ENCODE peak calls at places on chromosomes 11 and 22, in nine cellular contexts. One of them, this sample, is unnamed. For H3K36me3, the result is how much of the 10 kb centered on the place peaks cover.

GRCh38 chr11:22976146-22976545 is 115.9 kb upstream of the CCDC179 start:
- DNase-seq in HCT116: no peak
- DNase-seq in GM23338: no peak
- DNase-seq in mesendoderm: peak
- DNase-seq in A673: no peak
- DNase-seq in stomach: peak
- DNase-seq in hepatocyte: peak
- DNase-seq in kidney epithelial cell: peak
- DNase-seq in psoas muscle: peak
- DNase-seq in this sample: no peak

GRCh38 chr11:18731949-18732821 is 6.2 kb upstream of the IGSF22 start:
- DNase-seq in HCT116: peak
- DNase-seq in GM23338: peak
- DNase-seq in mesendoderm: peak
- DNase-seq in psoas muscle: peak
- DNase-seq in stomach: peak
- DNase-seq in A673: peak
- DNase-seq in kidney epithelial cell: no peak
- DNase-seq in hepatocyte: peak
- DNase-seq in this sample: peak

GRCh38 chr11:3796796-3797328 is 492 bp downstream of the NUP98 start:
- DNase-seq in hepatocyte: peak
- DNase-seq in stomach: no peak
- DNase-seq in GM23338: peak
- DNase-seq in psoas muscle: no peak
- DNase-seq in mesendoderm: no peak
- DNase-seq in A673: no peak
- DNase-seq in HCT116: no peak
- DNase-seq in kidney epithelial cell: no peak
- DNase-seq in this sample: peak

GRCh38 chr11:125593113-125593761 is 585 bp downstream of the STT3A start:
- DNase-seq in stomach: no peak
- DNase-seq in A673: no peak
- DNase-seq in mesendoderm: no peak
- DNase-seq in hepatocyte: peak
- DNase-seq in GM23338: peak
- DNase-seq in HCT116: peak
- DNase-seq in psoas muscle: no peak
- DNase-seq in kidney epithelial cell: no peak
- DNase-seq in this sample: no peak

GRCh38 chr22:19580291-19580890 is 56.2 kb upstream of the CLDN5 start:
- DNase-seq in A673: no peak
- DNase-seq in HCT116: no peak
- DNase-seq in stomach: no peak
- DNase-seq in kidney epithelial cell: no peak
- DNase-seq in mesendoderm: no peak
- DNase-seq in GM23338: no peak
- DNase-seq in hepatocyte: no peak
- DNase-seq in psoas muscle: no peak
- DNase-seq in this sample: no peak

GRCh38 chr11:59802639-59803176 is 7.9 kb downstream of the MRPL16 start:
- DNase-seq in mesendoderm: peak
- DNase-seq in stomach: no peak
- DNase-seq in psoas muscle: no peak
- DNase-seq in GM23338: peak
- DNase-seq in A673: peak
- DNase-seq in kidney epithelial cell: no peak
- DNase-seq in HCT116: peak
- DNase-seq in hepatocyte: peak
- DNase-seq in this sample: peak

GRCh38 chr11:63592975-63593395 is 21.2 kb downstream of the PLAAT3 start:
- DNase-seq in HCT116: no peak
- DNase-seq in kidney epithelial cell: no peak
- DNase-seq in mesendoderm: peak
- DNase-seq in psoas muscle: no peak
- DNase-seq in GM23338: peak
- DNase-seq in A673: peak
- DNase-seq in stomach: no peak
- DNase-seq in hepatocyte: no peak
- DNase-seq in this sample: peak

GRCh38 chr11:19905280-19905853 is 192.7 kb downstream of the NAV2 start:
- DNase-seq in kidney epithelial cell: no peak
- DNase-seq in hepatocyte: peak
- DNase-seq in mesendoderm: peak
- DNase-seq in psoas muscle: no peak
- DNase-seq in GM23338: peak
- DNase-seq in stomach: no peak
- DNase-seq in A673: peak
- DNase-seq in HCT116: peak
- DNase-seq in this sample: peak

GRCh38 chr11:14312736-14313438 is 46.1 kb downstream of the RRAS2 start:
- DNase-seq in HCT116: no peak
- DNase-seq in psoas muscle: no peak
- DNase-seq in hepatocyte: no peak
- DNase-seq in stomach: no peak
- DNase-seq in kidney epithelial cell: no peak
- DNase-seq in GM23338: no peak
- DNase-seq in A673: no peak
- DNase-seq in mesendoderm: no peak
- DNase-seq in this sample: no peak

GRCh38 chr22:39661501-39661841 is 90.9 kb downstream of the CACNA1I start:
- DNase-seq in A673: no peak
- DNase-seq in mesendoderm: no peak
- DNase-seq in stomach: no peak
- DNase-seq in hepatocyte: no peak
- DNase-seq in psoas muscle: no peak
- DNase-seq in kidney epithelial cell: no peak
- DNase-seq in HCT116: no peak
- DNase-seq in GM23338: no peak
- DNase-seq in this sample: no peak

GRCh38 chr22:39661842-39662676 is 91.5 kb downstream of the CACNA1I start:
- DNase-seq in psoas muscle: no peak
- DNase-seq in GM23338: peak
- DNase-seq in kidney epithelial cell: no peak
- DNase-seq in mesendoderm: peak
- DNase-seq in hepatocyte: peak
- DNase-seq in stomach: peak
- DNase-seq in A673: peak
- DNase-seq in HCT116: no peak
- DNase-seq in this sample: peak

GRCh38 chr22:39664485-39665200 is 94.1 kb downstream of the CACNA1I start:
- DNase-seq in kidney epithelial cell: no peak
- DNase-seq in HCT116: no peak
- DNase-seq in A673: no peak
- DNase-seq in mesendoderm: peak
- DNase-seq in stomach: no peak
- DNase-seq in GM23338: peak
- DNase-seq in hepatocyte: peak
- DNase-seq in psoas muscle: no peak
- DNase-seq in this sample: peak

GRCh38 chr22:39663751-39664150 is 93.2 kb downstream of the CACNA1I start:
- DNase-seq in A673: no peak
- DNase-seq in HCT116: no peak
- DNase-seq in psoas muscle: no peak
- DNase-seq in mesendoderm: peak
- DNase-seq in hepatocyte: no peak
- DNase-seq in GM23338: peak
- DNase-seq in kidney epithelial cell: no peak
- DNase-seq in stomach: peak
- DNase-seq in this sample: peak

GRCh38 chr22:39662677-39663034 is 92.1 kb downstream of the CACNA1I start:
- DNase-seq in mesendoderm: peak
- DNase-seq in A673: no peak
- DNase-seq in psoas muscle: no peak
- DNase-seq in kidney epithelial cell: no peak
- DNase-seq in hepatocyte: no peak
- DNase-seq in stomach: no peak
- DNase-seq in HCT116: no peak
- DNase-seq in GM23338: peak
- DNase-seq in this sample: no peak
- H3K4me3 ChIP-seq in mesendoderm: no peak
- H3K4me3 ChIP-seq in A673: no peak
- H3K4me3 ChIP-seq in psoas muscle: no peak
- H3K4me3 ChIP-seq in kidney epithelial cell: no peak
- H3K4me3 ChIP-seq in hepatocyte: no peak
- H3K4me3 ChIP-seq in stomach: peak
- H3K4me3 ChIP-seq in HCT116: no peak
- H3K4me3 ChIP-seq in GM23338: peak
- H3K4me3 ChIP-seq in this sample: peak

GRCh38 chr22:46281866-46282678 is 14.3 kb downstream of the TTC38 start:
- DNase-seq in kidney epithelial cell: no peak
- DNase-seq in mesendoderm: no peak
- DNase-seq in hepatocyte: no peak
- DNase-seq in psoas muscle: no peak
- DNase-seq in stomach: no peak
- DNase-seq in A673: no peak
- DNase-seq in HCT116: no peak
- DNase-seq in GM23338: no peak
- DNase-seq in this sample: no peak
- H3K36me3 ChIP-seq in kidney epithelial cell: under half
- H3K36me3 ChIP-seq in mesendoderm: under half
- H3K36me3 ChIP-seq in hepatocyte: under half
- H3K36me3 ChIP-seq in psoas muscle: under half
- H3K36me3 ChIP-seq in stomach: half or more
- H3K36me3 ChIP-seq in A673: under half
- H3K36me3 ChIP-seq in HCT116: under half
- H3K36me3 ChIP-seq in GM23338: under half
- H3K36me3 ChIP-seq in this sample: under half

DNA sequence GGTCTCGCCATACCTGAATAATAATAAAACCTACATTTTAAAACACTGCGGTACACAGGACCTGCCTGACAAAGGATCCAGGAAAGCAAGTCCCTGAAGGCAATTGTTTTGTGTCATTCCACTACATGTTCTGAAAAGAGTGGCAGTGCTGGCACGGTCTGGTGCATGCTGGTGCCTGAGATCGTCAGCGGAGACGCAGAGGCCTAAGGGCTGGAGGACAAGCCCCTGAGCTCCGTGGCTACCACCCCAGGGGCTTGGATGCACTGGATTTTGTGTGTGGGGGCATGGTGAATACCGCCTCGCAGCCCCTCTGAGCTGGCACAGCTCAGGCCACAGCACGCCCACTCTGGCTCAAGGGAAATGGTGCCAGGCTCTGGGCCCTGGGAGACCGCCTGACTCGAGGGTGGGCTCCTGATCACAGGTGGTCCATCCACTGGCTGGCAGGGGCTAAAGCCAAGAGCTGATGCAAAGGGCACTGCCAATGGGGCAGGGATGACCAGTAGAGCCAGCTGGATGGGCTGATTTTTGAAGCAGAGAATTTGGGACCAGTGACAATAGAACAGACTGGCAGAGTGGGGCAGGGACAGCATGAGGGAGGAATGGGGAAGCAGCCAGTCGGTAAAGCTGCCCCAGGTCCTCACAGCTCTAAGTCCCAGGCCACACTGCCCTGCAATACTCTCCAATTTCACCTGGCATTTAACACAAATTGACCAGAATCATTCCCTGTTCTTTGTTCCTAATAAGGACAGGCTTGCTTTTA is 186.6 kb downstream of the CTTN start:
- DNase-seq in hepatocyte: no peak
- DNase-seq in HCT116: no peak
- DNase-seq in psoas muscle: no peak
- DNase-seq in GM23338: no peak
- DNase-seq in stomach: no peak
- DNase-seq in A673: no peak
- DNase-seq in mesendoderm: no peak
- DNase-seq in kidney epithelial cell: no peak
- DNase-seq in this sample: no peak
- H3K4me3 ChIP-seq in hepatocyte: no peak
- H3K4me3 ChIP-seq in HCT116: no peak
- H3K4me3 ChIP-seq in psoas muscle: no peak
- H3K4me3 ChIP-seq in GM23338: no peak
- H3K4me3 ChIP-seq in stomach: no peak
- H3K4me3 ChIP-seq in A673: no peak
- H3K4me3 ChIP-seq in mesendoderm: no peak
- H3K4me3 ChIP-seq in kidney epithelial cell: no peak
- H3K4me3 ChIP-seq in this sample: no peak

GRCh38 chr22:26002456-26002855 is 166.8 kb upstream of the SEZ6L start:
- DNase-seq in psoas muscle: no peak
- DNase-seq in kidney epithelial cell: no peak
- DNase-seq in HCT116: no peak
- DNase-seq in hepatocyte: no peak
- DNase-seq in stomach: no peak
- DNase-seq in GM23338: no peak
- DNase-seq in A673: no peak
- DNase-seq in mesendoderm: peak
- DNase-seq in this sample: no peak

GRCh38 chr22:26008587-26008986 is 160.7 kb upstream of the SEZ6L start:
- DNase-seq in stomach: no peak
- DNase-seq in mesendoderm: no peak
- DNase-seq in A673: no peak
- DNase-seq in GM23338: no peak
- DNase-seq in HCT116: no peak
- DNase-seq in hepatocyte: no peak
- DNase-seq in psoas muscle: no peak
- DNase-seq in kidney epithelial cell: no peak
- DNase-seq in this sample: no peak

DNA sequence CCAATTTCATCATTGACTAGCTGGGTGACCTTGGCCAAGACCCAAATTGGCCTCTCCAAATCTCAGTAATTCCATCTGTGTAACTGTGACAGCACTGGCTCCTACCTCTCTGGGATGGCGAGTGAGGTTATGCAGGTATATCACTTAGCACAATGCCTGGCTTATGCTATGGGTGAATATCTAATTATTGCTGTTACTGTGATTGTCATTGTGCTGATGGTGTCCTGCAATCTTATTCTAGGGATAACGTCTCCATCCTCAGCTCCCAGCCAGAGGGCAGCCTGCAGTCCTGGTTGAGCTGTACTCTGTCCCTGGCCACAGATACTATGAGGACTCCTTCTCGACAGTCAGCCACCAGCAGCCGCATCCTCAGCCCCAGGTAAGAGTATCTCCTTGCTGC is 164.8 kb upstream of the SEZ6L start:
- DNase-seq in GM23338: no peak
- DNase-seq in kidney epithelial cell: no peak
- DNase-seq in hepatocyte: no peak
- DNase-seq in HCT116: no peak
- DNase-seq in A673: no peak
- DNase-seq in psoas muscle: no peak
- DNase-seq in stomach: no peak
- DNase-seq in mesendoderm: no peak
- DNase-seq in this sample: no peak
- H3K36me3 ChIP-seq in GM23338: under half
- H3K36me3 ChIP-seq in kidney epithelial cell: under half
- H3K36me3 ChIP-seq in hepatocyte: under half
- H3K36me3 ChIP-seq in HCT116: under half
- H3K36me3 ChIP-seq in A673: under half
- H3K36me3 ChIP-seq in psoas muscle: under half
- H3K36me3 ChIP-seq in stomach: under half
- H3K36me3 ChIP-seq in mesendoderm: under half
- H3K36me3 ChIP-seq in this sample: under half

GRCh38 chr11:67630943-67631331 is 1.2 kb upstream of the NUDT8 start:
- DNase-seq in HCT116: no peak
- DNase-seq in psoas muscle: no peak
- DNase-seq in mesendoderm: no peak
- DNase-seq in A673: no peak
- DNase-seq in stomach: no peak
- DNase-seq in GM23338: no peak
- DNase-seq in hepatocyte: no peak
- DNase-seq in kidney epithelial cell: no peak
- DNase-seq in this sample: no peak
- H3K4me3 ChIP-seq in HCT116: peak
- H3K4me3 ChIP-seq in psoas muscle: peak
- H3K4me3 ChIP-seq in mesendoderm: no peak
- H3K4me3 ChIP-seq in A673: peak
- H3K4me3 ChIP-seq in stomach: peak
- H3K4me3 ChIP-seq in GM23338: peak
- H3K4me3 ChIP-seq in hepatocyte: peak
- H3K4me3 ChIP-seq in kidney epithelial cell: peak
- H3K4me3 ChIP-seq in this sample: peak

This sample was measured in H7.